ENCODE peak calls at places on chromosome 1, in four cellular contexts. R, W, E and B are unnamed samples.

GRCh38 chr1:76939107-76939816 is 72.0 kb downstream of the ST6GALNAC5 start:
- DNase-seq in R (no peak), E (no peak), W (no peak), B (no peak)

GRCh38 chr1:75967719-75968118 is 35.5 kb upstream of the ASB17 start:
- DNase-seq in E (no peak), R (no peak), W (no peak), B (no peak)

GRCh38 chr1:61056674-61057439 is 25.5 kb upstream of the NFIA start:
- DNase-seq in R (peak), W (no peak), E (no peak), B (peak)

GRCh38 chr1:178094752-178095645 is 1.1 kb downstream of the RASAL2 start:
- DNase-seq in R (no peak), E (no peak), W (no peak), B (no peak)

GRCh38 chr1:21149862-21150432 is 26.8 kb downstream of the EIF4G3 start:
- DNase-seq in W (no peak), E (peak), R (no peak), B (no peak)

GRCh38 chr1:247007511-247008405 is at the start of gene ZNF695:
- DNase-seq in W (peak), E (peak), R (peak), B (peak)

GRCh38 chr1:66758247-66758755 is 6.0 kb downstream of the DYNLT5 start:
- DNase-seq in E (no peak), W (peak), R (no peak), B (no peak)

GRCh38 chr1:212286437-212287131 is 1.4 kb downstream of the PPP2R5A start:
- DNase-seq in R (no peak), W (peak), E (peak), B (peak)

GRCh38 chr1:110425611-110426152 is 18.2 kb upstream of the LAMTOR5 start:
- DNase-seq in W (no peak), E (no peak), R (no peak), B (no peak)

GRCh38 chr1:85494957-85495266 is 30.0 kb upstream of the DDAH1 start:
- DNase-seq in W (no peak), R (no peak), E (peak), B (no peak)

GRCh38 chr1:116382321-116382720 is 9.3 kb downstream of the ATP1A1 start:
- DNase-seq in R (no peak), E (no peak), W (no peak), B (no peak)

GRCh38 chr1:20988030-20988825 is 188.5 kb downstream of the EIF4G3 start:
- DNase-seq in R (no peak), E (no peak), W (no peak), B (no peak)

GRCh38 chr1:240765732-240766363 is 153.9 kb upstream of the GREM2 start:
- DNase-seq in E (peak), R (no peak), W (no peak), B (no peak)

GRCh38 chr1:7642781-7643180 is 128.3 kb upstream of the VAMP3 start:
- DNase-seq in W (no peak), E (no peak), R (no peak), B (no peak)

GRCh38 chr1:152497273-152497672 is 13.3 kb upstream of the LCE5A start:
- DNase-seq in R (no peak), E (no peak), W (peak), B (no peak)

GRCh38 chr1:22388666-22389455 is 62.8 kb upstream of the ZBTB40 start:
- DNase-seq in E (peak), W (no peak), R (no peak), B (no peak)

GRCh38 chr1:53672785-53673184 is 66.2 kb downstream of the GLIS1 start:
- DNase-seq in W (no peak), R (no peak), E (no peak), B (no peak)

GRCh38 chr1:31834501-31834900 is 18.7 kb upstream of the SPOCD1 start:
- DNase-seq in W (no peak), R (no peak), E (no peak), B (no peak)

GRCh38 chr1:175269151-175269550 is 76.6 kb upstream of the KIAA0040 start:
- DNase-seq in R (no peak), W (no peak), E (peak), B (no peak)

GRCh38 chr1:171641076-171641864 is 11.2 kb downstream of the MYOC start:
- DNase-seq in W (no peak), E (no peak), R (no peak), B (no peak)

GRCh38 chr1:19083081-19083480 is 126.6 kb upstream of the IFFO2 start:
- DNase-seq in E (no peak), W (no peak), R (no peak), B (no peak)

GRCh38 chr1:167439301-167439988 is 78.9 kb downstream of the CD247 start:
- DNase-seq in R (no peak), W (peak), E (peak), B (peak)

GRCh38 chr1:201885531-201886075 is 3.1 kb upstream of the SHISA4 start:
- DNase-seq in R (no peak), W (no peak), E (peak), B (no peak)

GRCh38 chr1:242710286-242710685 is 185.8 kb upstream of the PLD5 start:
- DNase-seq in E (no peak), R (no peak), W (no peak), B (no peak)